ENCODE peak calls at places on chromosomes 12 and 14, in ten cellular contexts. One of them, this sample, is unnamed.

GRCh38 chr12:5478081-5478706 is 46.3 kb downstream of the NTF3 start:
- DNase-seq in CD8-positive, alpha-beta T cell: no peak
- DNase-seq in neural progenitor cell: peak; percentile 72
- DNase-seq in CD4-positive, CD25-positive, alpha-beta regulatory T cell: no peak
- DNase-seq in mammary epithelial cell: no peak
- DNase-seq in thoracic aorta: no peak
- DNase-seq in choroid plexus epithelial cell: no peak
- DNase-seq in ovary: no peak
- DNase-seq in aorta: no peak
- DNase-seq in NT2/D1: no peak
- DNase-seq in this sample: no peak

GRCh38 chr12:108629824-108630476 is 3.7 kb downstream of the SELPLG start:
- DNase-seq in CD8-positive, alpha-beta T cell: peak; percentile 68
- DNase-seq in neural progenitor cell: no peak
- DNase-seq in CD4-positive, CD25-positive, alpha-beta regulatory T cell: peak; percentile 81
- DNase-seq in mammary epithelial cell: peak; percentile 64
- DNase-seq in thoracic aorta: no peak
- DNase-seq in choroid plexus epithelial cell: peak; percentile 80
- DNase-seq in ovary: no peak
- DNase-seq in aorta: peak; percentile 84
- DNase-seq in NT2/D1: no peak
- DNase-seq in this sample: no peak

GRCh38 chr12:1047898-1048660 is 57.1 kb downstream of the ERC1 start:
- DNase-seq in CD8-positive, alpha-beta T cell: no peak
- DNase-seq in neural progenitor cell: no peak
- DNase-seq in CD4-positive, CD25-positive, alpha-beta regulatory T cell: no peak
- DNase-seq in mammary epithelial cell: peak; percentile 16
- DNase-seq in thoracic aorta: no peak
- DNase-seq in choroid plexus epithelial cell: no peak
- DNase-seq in ovary: no peak
- DNase-seq in aorta: no peak
- DNase-seq in NT2/D1: no peak
- DNase-seq in this sample: no peak

GRCh38 chr12:48810817-48811453 is 7.4 kb upstream of the CACNB3 start:
- DNase-seq in CD8-positive, alpha-beta T cell: no peak
- DNase-seq in neural progenitor cell: no peak
- DNase-seq in CD4-positive, CD25-positive, alpha-beta regulatory T cell: no peak
- DNase-seq in mammary epithelial cell: peak; percentile 47
- DNase-seq in thoracic aorta: no peak
- DNase-seq in choroid plexus epithelial cell: peak; percentile 90
- DNase-seq in ovary: peak; percentile 81
- DNase-seq in aorta: no peak
- DNase-seq in NT2/D1: peak; percentile 48
- DNase-seq in this sample: no peak

GRCh38 chr14:74660167-74660566 is 48.1 kb upstream of the LTBP2 start:
- DNase-seq in CD8-positive, alpha-beta T cell: no peak
- DNase-seq in neural progenitor cell: no peak
- DNase-seq in CD4-positive, CD25-positive, alpha-beta regulatory T cell: no peak
- DNase-seq in mammary epithelial cell: no peak
- DNase-seq in thoracic aorta: no peak
- DNase-seq in choroid plexus epithelial cell: no peak
- DNase-seq in ovary: no peak
- DNase-seq in aorta: no peak
- DNase-seq in NT2/D1: no peak
- DNase-seq in this sample: no peak

GRCh38 chr12:115857160-115857920 is 420.2 kb downstream of the MED13L start:
- DNase-seq in CD8-positive, alpha-beta T cell: no peak
- DNase-seq in neural progenitor cell: no peak
- DNase-seq in CD4-positive, CD25-positive, alpha-beta regulatory T cell: no peak
- DNase-seq in mammary epithelial cell: no peak
- DNase-seq in thoracic aorta: no peak
- DNase-seq in choroid plexus epithelial cell: no peak
- DNase-seq in ovary: no peak
- DNase-seq in aorta: no peak
- DNase-seq in NT2/D1: no peak
- DNase-seq in this sample: no peak

GRCh38 chr14:101183376-101184103 is 280.0 kb upstream of the RTL1 start:
- DNase-seq in CD8-positive, alpha-beta T cell: no peak
- DNase-seq in neural progenitor cell: peak; percentile 86
- DNase-seq in CD4-positive, CD25-positive, alpha-beta regulatory T cell: no peak
- DNase-seq in mammary epithelial cell: no peak
- DNase-seq in thoracic aorta: no peak
- DNase-seq in choroid plexus epithelial cell: peak; percentile 11
- DNase-seq in ovary: peak; percentile 75
- DNase-seq in aorta: no peak
- DNase-seq in NT2/D1: peak; percentile 27
- DNase-seq in this sample: peak; percentile 61

GRCh38 chr12:49121047-49121696 is 10.0 kb downstream of the TUBA1B start:
- DNase-seq in CD8-positive, alpha-beta T cell: no peak
- DNase-seq in neural progenitor cell: peak; percentile 71
- DNase-seq in CD4-positive, CD25-positive, alpha-beta regulatory T cell: no peak
- DNase-seq in mammary epithelial cell: peak; percentile 41
- DNase-seq in thoracic aorta: no peak
- DNase-seq in choroid plexus epithelial cell: peak; percentile 75
- DNase-seq in ovary: no peak
- DNase-seq in aorta: no peak
- DNase-seq in NT2/D1: peak; percentile 51
- DNase-seq in this sample: no peak

GRCh38 chr12:22518067-22518719 is 26.1 kb downstream of the C2CD5 start:
- DNase-seq in CD8-positive, alpha-beta T cell: no peak
- DNase-seq in neural progenitor cell: no peak
- DNase-seq in CD4-positive, CD25-positive, alpha-beta regulatory T cell: no peak
- DNase-seq in mammary epithelial cell: peak; percentile 78
- DNase-seq in thoracic aorta: no peak
- DNase-seq in choroid plexus epithelial cell: peak; percentile 64
- DNase-seq in ovary: no peak
- DNase-seq in aorta: no peak
- DNase-seq in NT2/D1: no peak
- DNase-seq in this sample: no peak

GRCh38 chr12:29581641-29582040 is 84.2 kb upstream of the OVCH1 start:
- DNase-seq in CD8-positive, alpha-beta T cell: no peak
- DNase-seq in neural progenitor cell: no peak
- DNase-seq in CD4-positive, CD25-positive, alpha-beta regulatory T cell: no peak
- DNase-seq in mammary epithelial cell: no peak
- DNase-seq in thoracic aorta: no peak
- DNase-seq in choroid plexus epithelial cell: peak; percentile 93
- DNase-seq in ovary: no peak
- DNase-seq in aorta: no peak
- DNase-seq in NT2/D1: no peak
- DNase-seq in this sample: no peak

GRCh38 chr12:20154060-20154459 is 214.3 kb upstream of the PDE3A start:
- DNase-seq in CD8-positive, alpha-beta T cell: no peak
- DNase-seq in neural progenitor cell: no peak
- DNase-seq in CD4-positive, CD25-positive, alpha-beta regulatory T cell: no peak
- DNase-seq in mammary epithelial cell: no peak
- DNase-seq in thoracic aorta: no peak
- DNase-seq in choroid plexus epithelial cell: peak; percentile 72
- DNase-seq in ovary: no peak
- DNase-seq in aorta: no peak
- DNase-seq in NT2/D1: no peak
- DNase-seq in this sample: no peak

GRCh38 chr12:79687711-79688270 is 3.0 kb downstream of the PAWR start:
- DNase-seq in CD8-positive, alpha-beta T cell: no peak
- DNase-seq in neural progenitor cell: peak; percentile 48
- DNase-seq in CD4-positive, CD25-positive, alpha-beta regulatory T cell: no peak
- DNase-seq in mammary epithelial cell: peak; percentile 26
- DNase-seq in thoracic aorta: no peak
- DNase-seq in choroid plexus epithelial cell: no peak
- DNase-seq in ovary: no peak
- DNase-seq in aorta: no peak
- DNase-seq in NT2/D1: no peak
- DNase-seq in this sample: no peak
- H3K4me3 ChIP-seq in CD8-positive, alpha-beta T cell: no peak overlapping the region
- H3K4me3 ChIP-seq in neural progenitor cell: peak overlapping the region; percentile 94
- H3K4me3 ChIP-seq in CD4-positive, CD25-positive, alpha-beta regulatory T cell: no peak overlapping the region
- H3K4me3 ChIP-seq in mammary epithelial cell: peak overlapping the region; percentile 78
- H3K4me3 ChIP-seq in thoracic aorta: peak overlapping the region; percentile 99
- H3K4me3 ChIP-seq in choroid plexus epithelial cell: peak overlapping the region; percentile 97
- H3K4me3 ChIP-seq in ovary: peak overlapping the region; percentile 65
- H3K4me3 ChIP-seq in aorta: peak overlapping the region; percentile 99
- H3K4me3 ChIP-seq in NT2/D1: peak overlapping the region; percentile 91
- H3K4me3 ChIP-seq in this sample: peak overlapping the region; percentile 94

GRCh38 chr14:22814373-22814772 is 862 bp downstream of the SLC7A7 start:
- DNase-seq in CD8-positive, alpha-beta T cell: no peak
- DNase-seq in neural progenitor cell: no peak
- DNase-seq in CD4-positive, CD25-positive, alpha-beta regulatory T cell: no peak
- DNase-seq in mammary epithelial cell: no peak
- DNase-seq in thoracic aorta: no peak
- DNase-seq in choroid plexus epithelial cell: no peak
- DNase-seq in ovary: no peak
- DNase-seq in aorta: no peak
- DNase-seq in NT2/D1: no peak
- DNase-seq in this sample: no peak

GRCh38 chr14:22814945-22815713 is at the start of gene SLC7A7:
- DNase-seq in CD8-positive, alpha-beta T cell: no peak
- DNase-seq in neural progenitor cell: no peak
- DNase-seq in CD4-positive, CD25-positive, alpha-beta regulatory T cell: no peak
- DNase-seq in mammary epithelial cell: no peak
- DNase-seq in thoracic aorta: no peak
- DNase-seq in choroid plexus epithelial cell: peak; percentile 38
- DNase-seq in ovary: no peak
- DNase-seq in aorta: no peak
- DNase-seq in NT2/D1: no peak
- DNase-seq in this sample: no peak

GRCh38 chr14:22811752-22812151 is 3.5 kb downstream of the SLC7A7 start:
- DNase-seq in CD8-positive, alpha-beta T cell: no peak
- DNase-seq in neural progenitor cell: no peak
- DNase-seq in CD4-positive, CD25-positive, alpha-beta regulatory T cell: no peak
- DNase-seq in mammary epithelial cell: no peak
- DNase-seq in thoracic aorta: no peak
- DNase-seq in choroid plexus epithelial cell: peak; percentile 55
- DNase-seq in ovary: no peak
- DNase-seq in aorta: no peak
- DNase-seq in NT2/D1: no peak
- DNase-seq in this sample: no peak

GRCh38 chr14:22812744-22813143 is 2.5 kb downstream of the SLC7A7 start:
- DNase-seq in CD8-positive, alpha-beta T cell: no peak
- DNase-seq in neural progenitor cell: peak; percentile 34
- DNase-seq in CD4-positive, CD25-positive, alpha-beta regulatory T cell: no peak
- DNase-seq in mammary epithelial cell: no peak
- DNase-seq in thoracic aorta: no peak
- DNase-seq in choroid plexus epithelial cell: no peak
- DNase-seq in ovary: no peak
- DNase-seq in aorta: no peak
- DNase-seq in NT2/D1: no peak
- DNase-seq in this sample: no peak

GRCh38 chr14:22813145-22813544 is 2.1 kb downstream of the SLC7A7 start:
- DNase-seq in CD8-positive, alpha-beta T cell: no peak
- DNase-seq in neural progenitor cell: no peak
- DNase-seq in CD4-positive, CD25-positive, alpha-beta regulatory T cell: no peak
- DNase-seq in mammary epithelial cell: no peak
- DNase-seq in thoracic aorta: no peak
- DNase-seq in choroid plexus epithelial cell: no peak
- DNase-seq in ovary: no peak
- DNase-seq in aorta: no peak
- DNase-seq in NT2/D1: no peak
- DNase-seq in this sample: no peak
- H3K4me3 ChIP-seq in CD8-positive, alpha-beta T cell: no peak overlapping the region
- H3K4me3 ChIP-seq in neural progenitor cell: no peak overlapping the region
- H3K4me3 ChIP-seq in CD4-positive, CD25-positive, alpha-beta regulatory T cell: no peak overlapping the region
- H3K4me3 ChIP-seq in mammary epithelial cell: no peak overlapping the region
- H3K4me3 ChIP-seq in thoracic aorta: no peak overlapping the region
- H3K4me3 ChIP-seq in choroid plexus epithelial cell: no peak overlapping the region
- H3K4me3 ChIP-seq in ovary: no peak overlapping the region
- H3K4me3 ChIP-seq in aorta: no peak overlapping the region
- H3K4me3 ChIP-seq in NT2/D1: no peak overlapping the region
- H3K4me3 ChIP-seq in this sample: peak overlapping the region; percentile 63

DNA sequence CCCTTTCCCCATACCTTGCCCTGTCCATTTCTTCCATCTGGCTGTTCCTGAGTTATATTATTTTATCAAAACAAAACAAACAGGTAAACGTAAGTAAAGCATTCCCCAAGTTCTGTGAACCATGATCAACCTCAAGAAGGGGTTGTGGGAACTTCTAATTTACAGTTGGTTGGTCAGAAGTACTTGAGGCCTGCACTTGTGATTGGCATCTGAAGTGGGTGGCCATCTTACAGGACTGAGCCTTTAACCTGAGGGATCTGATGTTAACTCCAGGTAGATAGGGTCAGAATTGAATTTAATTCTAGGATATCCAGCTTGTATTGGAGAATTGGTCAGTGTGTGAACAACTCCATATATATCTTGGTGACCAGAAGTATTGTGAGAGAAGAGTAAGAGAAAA is 77.0 kb downstream of the DIO2 start:
- DNase-seq in CD8-positive, alpha-beta T cell: no peak
- DNase-seq in neural progenitor cell: no peak
- DNase-seq in CD4-positive, CD25-positive, alpha-beta regulatory T cell: no peak
- DNase-seq in mammary epithelial cell: no peak
- DNase-seq in thoracic aorta: no peak
- DNase-seq in choroid plexus epithelial cell: no peak
- DNase-seq in ovary: no peak
- DNase-seq in aorta: no peak
- DNase-seq in NT2/D1: no peak
- DNase-seq in this sample: no peak
- H3K4me3 ChIP-seq in CD8-positive, alpha-beta T cell: no peak overlapping the region
- H3K4me3 ChIP-seq in neural progenitor cell: no peak overlapping the region
- H3K4me3 ChIP-seq in CD4-positive, CD25-positive, alpha-beta regulatory T cell: no peak overlapping the region
- H3K4me3 ChIP-seq in mammary epithelial cell: no peak overlapping the region
- H3K4me3 ChIP-seq in thoracic aorta: no peak overlapping the region
- H3K4me3 ChIP-seq in choroid plexus epithelial cell: no peak overlapping the region
- H3K4me3 ChIP-seq in ovary: no peak overlapping the region
- H3K4me3 ChIP-seq in aorta: no peak overlapping the region
- H3K4me3 ChIP-seq in NT2/D1: no peak overlapping the region
- H3K4me3 ChIP-seq in this sample: no peak overlapping the region

DNA sequence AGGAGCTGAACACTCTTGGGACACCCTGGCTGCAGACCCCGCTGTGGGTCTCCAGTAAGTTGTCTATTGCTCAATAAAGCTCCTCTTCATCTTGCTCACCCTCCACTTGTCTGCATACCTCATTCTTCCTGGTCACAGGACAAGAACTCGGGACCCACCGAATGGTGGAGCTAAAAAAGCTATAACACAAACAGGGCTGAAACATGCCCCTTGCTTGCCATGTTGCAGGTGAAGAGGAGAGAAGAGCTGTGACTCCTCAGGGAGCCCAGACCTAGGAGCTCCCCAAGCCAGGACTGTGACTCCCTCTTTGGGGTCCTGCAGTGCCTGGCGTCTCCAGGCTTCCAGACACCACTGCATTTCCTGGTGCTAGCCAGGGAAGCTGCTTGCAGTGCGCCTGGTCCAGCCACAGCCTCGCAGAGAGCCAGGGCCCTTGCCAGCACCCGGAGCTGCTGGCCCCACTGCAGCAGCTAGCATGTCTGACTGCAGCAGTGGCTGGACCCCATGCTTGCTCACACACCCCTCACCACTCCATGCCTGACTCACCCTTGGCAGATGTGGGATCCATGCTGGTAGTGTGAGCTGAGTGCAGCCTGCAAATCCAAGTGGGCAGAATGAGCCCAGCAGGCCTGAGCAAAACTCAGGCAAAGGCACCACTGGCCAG is 37.1 kb upstream of the OR5AU1 start:
- DNase-seq in CD8-positive, alpha-beta T cell: no peak
- DNase-seq in neural progenitor cell: no peak
- DNase-seq in CD4-positive, CD25-positive, alpha-beta regulatory T cell: no peak
- DNase-seq in mammary epithelial cell: no peak
- DNase-seq in thoracic aorta: no peak
- DNase-seq in choroid plexus epithelial cell: no peak
- DNase-seq in ovary: no peak
- DNase-seq in aorta: no peak
- DNase-seq in NT2/D1: no peak
- DNase-seq in this sample: no peak
- H3K4me3 ChIP-seq in CD8-positive, alpha-beta T cell: no peak overlapping the region
- H3K4me3 ChIP-seq in neural progenitor cell: no peak overlapping the region
- H3K4me3 ChIP-seq in CD4-positive, CD25-positive, alpha-beta regulatory T cell: no peak overlapping the region
- H3K4me3 ChIP-seq in mammary epithelial cell: no peak overlapping the region
- H3K4me3 ChIP-seq in thoracic aorta: no peak overlapping the region
- H3K4me3 ChIP-seq in choroid plexus epithelial cell: no peak overlapping the region
- H3K4me3 ChIP-seq in ovary: no peak overlapping the region
- H3K4me3 ChIP-seq in aorta: no peak overlapping the region
- H3K4me3 ChIP-seq in NT2/D1: no peak overlapping the region
- H3K4me3 ChIP-seq in this sample: no peak overlapping the region

This sample was measured in kidney.